ENCODE peak calls at places on chromosomes 6 and 20, in nine cellular contexts. U is cerebellar cortex; J is brain microvascular endothelial cell; P is naive thymus-derived CD8-positive, alpha-beta T cell; H is T-helper 1 cell; F is hypothalamus; T is C1 segment of cervical spinal cord; C is neural progenitor cell; N is fibroblast of lung. I is an unnamed sample.

GRCh38 chr20:62876826-62877728 is 15.5 kb upstream of the TCFL5 start:
- DNase-seq in F (peak; percentile 45), J (peak; percentile 45), C (no peak), U (no peak), T (no peak), H (no peak), P (no peak), N (peak; percentile 73), I (peak; percentile 50)

GRCh38 chr6:27809067-27809938 is 102.9 kb downstream of the OR2B2 start:
- DNase-seq in F (no peak), H (no peak), J (no peak), C (no peak), N (no peak), P (no peak), U (no peak), T (no peak), I (no peak)

GRCh38 chr6:108591040-108591816 is 30.5 kb downstream of the FOXO3 start:
- DNase-seq in N (peak; percentile 52), U (no peak), C (no peak), F (no peak), P (no peak), H (no peak), T (no peak), J (no peak), I (no peak)

GRCh38 chr6:147395158-147395557 is 113.3 kb upstream of the SAMD5 start:
- DNase-seq in H (no peak), C (no peak), T (no peak), P (no peak), N (peak; percentile 16), U (no peak), F (no peak), J (peak; percentile 47), I (no peak)

GRCh38 chr20:64038579-64039292 is 2.8 kb downstream of the C20orf204 start:
- DNase-seq in H (peak; percentile 56), J (peak; percentile 18), C (peak; percentile 89), U (peak; percentile 51), P (peak; percentile 82), F (no peak), T (peak; percentile 19), N (peak; percentile 64), I (peak; percentile 89)

GRCh38 chr20:57022306-57022705 is 244.1 kb downstream of the BMP7 start:
- DNase-seq in F (no peak), P (no peak), N (no peak), U (peak; percentile 6), T (no peak), C (peak; percentile 59), J (no peak), H (no peak), I (peak; percentile 92)

GRCh38 chr6:136085370-136086115 is 164.6 kb downstream of the MTFR2 start:
- DNase-seq in J (no peak), N (peak; percentile 58), P (no peak), H (no peak), T (no peak), U (no peak), F (no peak), C (no peak), I (no peak)

GRCh38 chr6:152148412-152148811 is 340.9 kb downstream of the ESR1 start:
- DNase-seq in J (no peak), C (no peak), T (no peak), N (no peak), U (no peak), P (no peak), H (no peak), F (no peak), I (no peak)

GRCh38 chr20:38935967-38936407 is 9.8 kb downstream of the FAM83D start:
- DNase-seq in P (no peak), J (no peak), H (no peak), C (no peak), U (no peak), N (no peak), T (no peak), F (no peak), I (no peak)

GRCh38 chr6:158849899-158850806 is 31.0 kb upstream of the EZR start:
- DNase-seq in H (peak; percentile 26), J (peak; percentile 97), C (no peak), N (peak; percentile 91), P (peak; percentile 47), T (no peak), F (no peak), U (no peak), I (no peak)

GRCh38 chr6:42365021-42365420 is 86.7 kb downstream of the TRERF1 start:
- DNase-seq in T (no peak), J (no peak), C (no peak), U (no peak), H (no peak), F (no peak), N (no peak), P (no peak), I (no peak)

GRCh38 chr20:25220810-25221591 is 25.5 kb downstream of the ENTPD6 start:
- DNase-seq in U (peak; percentile 85), J (no peak), N (no peak), C (no peak), P (no peak), T (no peak), H (no peak), F (no peak), I (no peak)

GRCh38 chr20:33554914-33555420 is 65.1 kb downstream of the CBFA2T2 start:
- DNase-seq in H (no peak), P (peak; percentile 38), C (peak; percentile 33), U (peak; percentile 38), F (no peak), J (peak; percentile 79), T (no peak), N (peak; percentile 98), I (no peak)

GRCh38 chr6:132252113-132252512 is 149.2 kb downstream of the MOXD1 start:
- DNase-seq in P (no peak), U (no peak), T (no peak), F (no peak), J (no peak), C (no peak), N (no peak), H (no peak), I (no peak)

GRCh38 chr20:39132511-39132910 is 170.4 kb downstream of the DHX35 start:
- DNase-seq in P (no peak), T (no peak), N (no peak), U (no peak), H (no peak), F (no peak), C (no peak), J (no peak), I (no peak)

GRCh38 chr6:97059473-97059872 is 134.9 kb downstream of the KLHL32 start:
- DNase-seq in P (no peak), F (no peak), N (peak; percentile 58), J (peak; percentile 7), C (peak; percentile 30), H (no peak), T (no peak), U (peak; percentile 57), I (no peak)

GRCh38 chr6:136123464-136123863 is 126.6 kb downstream of the MTFR2 start:
- DNase-seq in U (no peak), F (no peak), P (no peak), H (no peak), J (no peak), C (no peak), N (peak; percentile 53), T (no peak), I (no peak)

GRCh38 chr20:23224806-23225205 is 125.8 kb upstream of the NXT1 start:
- DNase-seq in N (no peak), C (no peak), T (no peak), P (no peak), F (no peak), J (no peak), H (no peak), U (no peak), I (no peak)

GRCh38 chr6:11212625-11213024 is 19.8 kb downstream of the NEDD9 start:
- DNase-seq in J (peak; percentile 74), T (no peak), C (no peak), F (no peak), P (no peak), U (no peak), N (peak; percentile 86), H (no peak), I (no peak)

GRCh38 chr20:49668181-49668877 is 45.3 kb downstream of the B4GALT5 start:
- DNase-seq in T (no peak), H (peak; percentile 52), U (no peak), C (peak; percentile 17), J (no peak), P (peak; percentile 19), F (no peak), N (no peak), I (no peak)

GRCh38 chr20:54475334-54476287 is at the start of gene DOK5:
- DNase-seq in J (no peak), C (peak; percentile 74), T (peak; percentile 42), F (peak; percentile 57), U (no peak), N (peak; percentile 54), H (no peak), P (no peak), I (peak; percentile 64)

GRCh38 chr6:56399672-56400263 is 152.4 kb upstream of the COL21A1 start:
- DNase-seq in P (no peak), C (no peak), T (no peak), J (no peak), F (no peak), H (no peak), U (no peak), N (no peak), I (no peak)

GRCh38 chr20:63082308-63082938 is 75.7 kb upstream of the BHLHE23 start:
- DNase-seq in T (peak; percentile 3), F (no peak), P (peak; percentile 46), U (no peak), H (no peak), J (peak; percentile 23), C (peak; percentile 90), N (no peak), I (peak; percentile 66)

GRCh38 chr20:46203510-46203837 is 85.4 kb downstream of the CD40 start:
- DNase-seq in U (no peak), F (no peak), J (no peak), N (no peak), P (no peak), T (no peak), H (no peak), C (no peak), I (no peak)

GRCh38 chr20:19806806-19807691 is 49.0 kb downstream of the RIN2 start:
- DNase-seq in P (no peak), T (no peak), C (no peak), J (no peak), F (no peak), N (peak; percentile 49), H (no peak), U (no peak), I (no peak)

GRCh38 chr6:53673138-53673801 is 7.7 kb upstream of the KLHL31 start:
- DNase-seq in N (peak; percentile 85), C (no peak), H (no peak), T (no peak), U (no peak), F (no peak), P (no peak), J (peak; percentile 86), I (no peak)

GRCh38 chr6:169966312-169967181 is 215.1 kb downstream of the ERMARD start:
- DNase-seq in T (no peak), F (no peak), U (no peak), C (no peak), H (no peak), N (no peak), P (no peak), J (no peak), I (no peak)

GRCh38 chr6:4906942-4907300 is 96.9 kb downstream of the RPP40 start:
- DNase-seq in J (no peak), T (no peak), N (peak; percentile 36), F (no peak), U (no peak), C (no peak), H (no peak), P (no peak), I (no peak)

GRCh38 chr20:4101910-4102309 is 86.6 kb upstream of the RNF24 start:
- DNase-seq in N (no peak), H (no peak), J (no peak), P (no peak), C (no peak), U (no peak), F (no peak), T (no peak), I (no peak)

GRCh38 chr6:2625581-2625980 is 125.1 kb downstream of the MYLK4 start:
- DNase-seq in C (no peak), T (no peak), P (no peak), N (peak; percentile 92), H (no peak), J (no peak), F (no peak), U (no peak), I (no peak)

GRCh38 chr6:141421378-141421777 is 711.3 kb upstream of the GJE1 start:
- DNase-seq in J (peak; percentile 73), T (no peak), P (no peak), H (no peak), C (no peak), U (no peak), F (no peak), N (peak; percentile 78), I (no peak)

I was measured in H9.